ENCODE peak calls at places on chromosomes 7 and 10, in eight cellular contexts. N is cardiac fibroblast, H is psoas muscle, R is AG10803, J is upper lobe of left lung, G is PC-3, L is Panc1, Y is colonic mucosa. Q is an unnamed sample.

GRCh38 chr7:39240864-39241263 is 263.2 kb downstream of the POU6F2 start:
- DNase-seq in N (no peak), H (no peak), R (no peak), J (no peak), G (peak), L (no peak), Y (no peak), Q (no peak)

GRCh38 chr7:47693161-47693740 is 111.3 kb upstream of the TNS3 start:
- DNase-seq in N (peak), H (no peak), R (peak), J (no peak), G (peak), L (no peak), Y (no peak), Q (no peak)

GRCh38 chr10:1361411-1362105 is 305.4 kb downstream of the WDR37 start:
- DNase-seq in N (no peak), H (no peak), R (no peak), J (no peak), G (no peak), L (no peak), Y (no peak), Q (no peak)

GRCh38 chr7:112192236-112193154 is 13.7 kb downstream of the DOCK4 start:
- DNase-seq in N (peak), H (no peak), R (peak), J (no peak), G (peak), L (peak), Y (no peak), Q (peak)

GRCh38 chr7:117068511-117069155 is 115.3 kb downstream of the ST7 start:
- DNase-seq in N (no peak), H (no peak), R (no peak), J (peak), G (no peak), L (no peak), Y (no peak), Q (no peak)

GRCh38 chr10:22218448-22218847 is 633 bp upstream of the EBLN1 start:
- DNase-seq in N (no peak), H (no peak), R (no peak), J (no peak), G (no peak), L (no peak), Y (no peak), Q (no peak)

GRCh38 chr7:127107601-127108007 is 145.1 kb downstream of the GRM8 start:
- DNase-seq in N (peak), H (no peak), R (peak), J (peak), G (peak), L (peak), Y (peak), Q (peak)

GRCh38 chr10:4840151-4840550 is 14.1 kb downstream of the AKR1E2 start:
- DNase-seq in N (no peak), H (no peak), R (no peak), J (no peak), G (no peak), L (no peak), Y (no peak), Q (no peak)

GRCh38 chr10:127563718-127564553 is 14.8 kb downstream of the NPS start:
- DNase-seq in N (no peak), H (peak), R (no peak), J (peak), G (peak), L (no peak), Y (peak), Q (no peak)

GRCh38 chr10:34861293-34862004 is 46.4 kb upstream of the PARD3 start:
- DNase-seq in N (peak), H (peak), R (peak), J (peak), G (peak), L (no peak), Y (peak), Q (peak)

GRCh38 chr7:16774294-16774693 is 20.7 kb downstream of the TSPAN13 start:
- DNase-seq in N (no peak), H (no peak), R (no peak), J (no peak), G (no peak), L (no peak), Y (no peak), Q (no peak)

GRCh38 chr7:16773884-16774283 is 20.3 kb downstream of the TSPAN13 start:
- DNase-seq in N (no peak), H (no peak), R (no peak), J (no peak), G (no peak), L (no peak), Y (no peak), Q (no peak)

GRCh38 chr7:16778479-16778878 is 24.9 kb downstream of the TSPAN13 start:
- DNase-seq in N (no peak), H (no peak), R (no peak), J (no peak), G (no peak), L (no peak), Y (no peak), Q (no peak)

GRCh38 chr7:16774986-16775385 is 21.4 kb downstream of the TSPAN13 start:
- DNase-seq in N (no peak), H (no peak), R (no peak), J (no peak), G (peak), L (no peak), Y (no peak), Q (no peak)

DNA sequence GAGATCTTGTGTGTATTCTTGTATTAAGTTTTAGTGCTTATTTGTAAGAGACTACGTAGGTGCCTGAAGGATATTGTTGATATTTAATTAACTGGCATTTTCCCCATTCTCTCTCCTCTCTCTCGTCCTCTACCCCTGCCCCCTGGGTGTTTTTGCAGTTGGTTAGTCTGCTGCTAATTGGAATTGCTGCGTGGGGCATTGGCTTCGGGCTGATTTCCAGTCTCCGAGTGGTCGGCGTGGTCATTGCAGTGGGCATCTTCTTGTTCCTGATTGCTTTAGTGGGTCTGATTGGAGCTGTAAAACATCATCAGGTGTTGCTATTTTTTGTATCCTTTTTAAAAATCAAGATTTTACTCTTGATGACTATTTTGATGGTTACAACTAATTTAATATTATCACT is 22.5 kb downstream of the TSPAN13 start:
- DNase-seq in N (no peak), H (no peak), R (no peak), J (no peak), G (no peak), L (no peak), Y (no peak), Q (no peak)
- TF ChIP-seq CTCF in N (no peak), H (no peak), R (no peak), J (no peak), G (no peak), L (no peak), Y (no peak), Q (no peak)

GRCh38 chr7:138797715-138798320 is at the start of the genes ATP6V0A4 and TMEM213:
- DNase-seq in N (no peak), H (no peak), R (no peak), J (peak), G (no peak), L (no peak), Y (no peak), Q (no peak)
- H3K4me3 ChIP-seq in N (no peak), H (no peak), R (no peak), J (peak), G (no peak), L (no peak), Y (no peak), Q (no peak)

GRCh38 chr10:62454696-62455451 is 80.7 kb downstream of the ZNF365 start:
- DNase-seq in N (peak), H (peak), R (peak), J (peak), G (peak), L (no peak), Y (no peak), Q (peak)
- TF ChIP-seq CTCF in N (no peak), H (no peak), R (no peak), J (no peak), G (no peak), L (no peak), Y (no peak), Q (no peak)

GRCh38 chr10:89413398-89413912 is 913 bp upstream of the IFIT5 start:
- DNase-seq in N (no peak), H (no peak), R (no peak), J (no peak), G (no peak), L (no peak), Y (no peak), Q (no peak)
- H3K4me3 ChIP-seq in N (no peak), H (peak), R (peak), J (peak), G (peak), L (peak), Y (no peak), Q (peak)

DNA sequence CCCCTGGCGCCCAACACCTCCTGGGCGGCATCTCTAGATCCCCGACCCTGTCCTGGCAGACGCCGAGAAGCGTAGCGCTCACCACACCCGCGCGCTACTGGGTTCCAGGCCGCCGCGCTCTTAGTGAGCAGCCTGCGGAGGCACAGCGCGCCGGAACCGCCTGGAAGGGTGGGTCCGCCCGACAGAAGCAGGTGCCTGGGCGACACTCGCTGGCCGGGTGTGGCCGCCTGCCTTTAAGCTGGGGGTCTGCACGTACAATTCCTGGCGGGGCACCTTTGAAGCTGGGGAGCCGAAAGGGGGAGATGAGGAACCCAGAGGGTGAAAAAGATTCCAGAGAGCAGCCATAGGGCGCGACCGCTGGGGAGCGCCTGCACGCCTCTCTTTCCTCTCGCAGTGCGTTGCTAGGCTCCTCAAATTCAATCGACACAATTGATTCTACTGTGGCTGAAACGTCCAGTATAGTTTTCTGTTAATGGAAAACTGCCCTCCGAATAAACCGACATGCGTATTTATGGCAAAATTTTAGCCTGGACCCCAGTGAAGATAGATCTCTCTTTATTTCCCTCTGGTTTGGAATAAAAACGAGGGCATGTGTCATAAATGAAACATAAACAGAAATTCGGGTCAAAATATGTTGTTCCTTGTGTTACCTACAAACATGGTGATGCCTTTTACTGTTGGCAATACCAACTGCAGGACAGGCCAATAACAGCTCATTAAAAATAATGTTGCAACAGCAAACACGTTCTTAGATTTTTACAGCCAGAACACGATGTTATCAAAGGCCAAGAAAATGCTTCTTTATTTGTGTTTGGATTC is 4.6 kb downstream of the HMX3 start:
- DNase-seq in N (no peak), H (no peak), R (no peak), J (no peak), G (no peak), L (no peak), Y (no peak), Q (no peak)
- TF ChIP-seq CTCF in N (no peak), H (no peak), R (no peak), J (no peak), G (peak), L (peak), Y (no peak), Q (no peak)

DNA sequence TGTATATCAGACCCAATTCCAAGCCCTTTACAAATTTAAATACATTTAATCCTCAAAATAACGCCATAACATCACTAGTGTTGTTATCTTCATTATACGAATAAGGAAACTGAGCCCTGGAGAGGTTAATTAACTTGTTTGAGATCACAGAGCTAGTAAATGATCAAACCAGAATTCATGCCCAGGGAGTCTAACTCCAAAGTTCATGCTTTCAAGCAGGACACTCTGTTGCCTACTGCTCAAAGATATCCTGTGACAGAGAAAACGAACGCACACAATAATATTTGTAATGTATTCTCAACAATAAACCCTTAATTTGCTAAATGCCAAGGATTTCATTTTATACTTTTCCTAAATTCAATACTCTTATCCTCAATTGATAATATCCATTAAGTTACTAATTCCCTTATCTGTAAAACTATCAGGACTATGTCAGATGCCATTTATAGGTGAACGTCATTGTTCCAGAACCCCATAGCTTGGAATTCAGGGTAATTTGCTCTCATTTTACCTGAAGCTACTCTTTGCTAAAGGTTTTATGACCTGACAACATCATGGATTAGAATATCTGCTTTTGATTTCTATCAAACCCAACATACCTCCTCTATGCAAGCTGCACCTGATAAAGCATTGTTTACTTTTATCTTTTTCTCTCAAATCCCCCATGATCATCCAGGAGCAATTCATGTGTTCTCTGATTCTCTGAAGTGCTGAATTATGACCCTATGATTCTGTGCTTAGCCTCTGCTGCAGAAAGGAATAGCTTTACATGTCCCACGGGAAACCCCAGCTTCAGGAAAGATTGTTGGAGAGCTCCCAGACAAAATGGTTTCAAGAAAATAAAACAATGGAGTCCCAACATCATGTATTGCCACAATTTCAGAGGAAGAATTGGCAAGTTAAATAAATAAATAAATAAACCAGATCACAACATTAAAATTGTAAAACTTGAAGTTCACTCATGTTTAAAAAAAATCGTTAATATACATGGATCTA is 150.2 kb upstream of the CDK1 start:
- DNase-seq in N (no peak), H (no peak), R (no peak), J (no peak), G (no peak), L (no peak), Y (no peak), Q (no peak)
- H3K4me3 ChIP-seq in N (no peak), H (no peak), R (no peak), J (no peak), G (no peak), L (no peak), Y (no peak), Q (no peak)

DNA sequence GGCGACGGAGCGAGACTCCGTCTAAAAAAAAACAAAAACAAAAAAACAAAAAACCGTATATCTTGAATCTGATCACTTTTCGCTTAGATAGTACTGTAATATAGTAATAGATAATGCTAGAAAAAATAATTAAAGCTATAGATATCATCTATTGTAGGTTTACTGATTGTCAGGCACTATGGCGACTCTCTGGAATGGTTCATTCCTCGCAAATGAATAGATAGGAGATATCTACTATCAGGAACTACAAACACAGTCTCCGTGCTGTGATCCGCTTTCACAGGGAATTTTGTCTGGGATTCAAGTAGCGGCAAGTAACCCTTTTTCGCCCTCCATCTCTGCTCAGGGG is 342 bp upstream of the MEIG1 start:
- DNase-seq in N (no peak), H (no peak), R (no peak), J (no peak), G (no peak), L (no peak), Y (no peak), Q (no peak)
- TF ChIP-seq CTCF in N (no peak), H (no peak), R (no peak), J (no peak), G (no peak), L (no peak), Y (no peak), Q (no peak)